ENCODE peak calls at places on chromosomes 3 and 15, in six cellular contexts. L is spleen; B is psoas muscle; Y is heart left ventricle; C is CD8-positive, alpha-beta T cell; Z is HCT116. D is an unnamed sample.

GRCh38 chr3:161559177-161559998 is 62.8 kb downstream of the OTOL1 start:
- DNase-seq in L (no peak), B (no peak), Y (no peak), C (no peak), Z (peak; percentile 39), D (peak; percentile 3)

GRCh38 chr3:179695672-179696313 is 43.0 kb downstream of the USP13 start:
- DNase-seq in L (no peak), B (no peak), Y (no peak), C (no peak), Z (no peak), D (no peak)

GRCh38 chr3:135915206-135915605 is 50.3 kb upstream of the PPP2R3A start:
- DNase-seq in L (no peak), B (no peak), Y (no peak), C (no peak), Z (no peak), D (no peak)

GRCh38 chr3:88057650-88058321 is 1.0 kb downstream of the CGGBP1 start:
- DNase-seq in L (no peak), B (no peak), Y (no peak), C (no peak), Z (no peak), D (no peak)

GRCh38 chr3:183253364-183253960 is 409 bp downstream of the B3GNT5 start:
- DNase-seq in L (peak; percentile 93), B (peak; percentile 88), Y (peak; percentile 81), C (peak; percentile 25), Z (no peak), D (peak; percentile 82)

GRCh38 chr3:160065282-160065681 is 76.6 kb downstream of the IL12A start:
- DNase-seq in L (no peak), B (no peak), Y (no peak), C (no peak), Z (no peak), D (no peak)

GRCh38 chr15:57384816-57385215 is 8.5 kb downstream of the CGNL1 start:
- DNase-seq in L (no peak), B (no peak), Y (no peak), C (no peak), Z (no peak), D (no peak)

GRCh38 chr3:120497318-120497717 is 46.5 kb upstream of the FSTL1 start:
- DNase-seq in L (no peak), B (no peak), Y (no peak), C (no peak), Z (no peak), D (no peak)

GRCh38 chr15:28960979-28961378 is 75.2 kb downstream of the APBA2 start:
- DNase-seq in L (peak; percentile 3), B (no peak), Y (no peak), C (no peak), Z (peak; percentile 81), D (no peak)

GRCh38 chr15:96122077-96123027 is 208.1 kb upstream of the NR2F2 start:
- DNase-seq in L (no peak), B (no peak), Y (no peak), C (no peak), Z (peak; percentile 41), D (no peak)

GRCh38 chr3:61719278-61719977 is 158.1 kb downstream of the PTPRG start:
- DNase-seq in L (no peak), B (no peak), Y (peak; percentile 26), C (no peak), Z (no peak), D (no peak)

GRCh38 chr3:71601811-71602210 is 18.3 kb upstream of the FOXP1 start:
- DNase-seq in L (no peak), B (no peak), Y (no peak), C (no peak), Z (no peak), D (no peak)

GRCh38 chr15:72315706-72316370 is 4.1 kb downstream of the CELF6 start:
- DNase-seq in L (no peak), B (no peak), Y (no peak), C (no peak), Z (no peak), D (no peak)

GRCh38 chr3:49133226-49133951 is 539 bp upstream of the LAMB2 start:
- DNase-seq in L (no peak), B (peak; percentile 89), Y (peak; percentile 92), C (no peak), Z (peak; percentile 74), D (peak; percentile 89)

GRCh38 chr15:62105266-62105665 is 38.5 kb downstream of the C2CD4A start:
- DNase-seq in L (no peak), B (no peak), Y (no peak), C (no peak), Z (no peak), D (no peak)

GRCh38 chr3:13461169-13462124 is 18.7 kb upstream of the HDAC11 start:
- DNase-seq in L (peak; percentile 90), B (peak; percentile 66), Y (peak; percentile 37), C (peak; percentile 80), Z (peak; percentile 66), D (peak; percentile 78)

GRCh38 chr15:37773111-37773860 is 161.2 kb upstream of the TMCO5A start:
- DNase-seq in L (no peak), B (no peak), Y (no peak), C (no peak), Z (no peak), D (no peak)

GRCh38 chr3:171976526-171976925 is 62.9 kb upstream of the FNDC3B start:
- DNase-seq in L (no peak), B (no peak), Y (no peak), C (no peak), Z (no peak), D (no peak)

GRCh38 chr3:161409069-161409468 is 37.8 kb upstream of the SPTSSB start:
- DNase-seq in L (no peak), B (no peak), Y (peak; percentile 25), C (peak; percentile 44), Z (peak; percentile 49), D (no peak)

GRCh38 chr15:61479601-61480000 is 250.5 kb upstream of the RORA start:
- DNase-seq in L (no peak), B (no peak), Y (no peak), C (no peak), Z (no peak), D (no peak)

GRCh38 chr3:111764645-111765091 is 94.4 kb upstream of the PHLDB2 start:
- DNase-seq in L (no peak), B (no peak), Y (no peak), C (no peak), Z (peak; percentile 52), D (no peak)

GRCh38 chr15:57509965-57510364 is 81.7 kb upstream of the MYZAP start:
- DNase-seq in L (no peak), B (no peak), Y (no peak), C (no peak), Z (no peak), D (no peak)

GRCh38 chr15:39579487-39580116 is 1.3 kb upstream of the THBS1 start:
- DNase-seq in L (no peak), B (peak; percentile 70), Y (peak; percentile 83), C (no peak), Z (peak; percentile 67), D (peak; percentile 70)

GRCh38 chr15:31202953-31203352 is 101.4 kb upstream of the TRPM1 start:
- DNase-seq in L (no peak), B (no peak), Y (no peak), C (peak; percentile 18), Z (no peak), D (no peak)

DNA sequence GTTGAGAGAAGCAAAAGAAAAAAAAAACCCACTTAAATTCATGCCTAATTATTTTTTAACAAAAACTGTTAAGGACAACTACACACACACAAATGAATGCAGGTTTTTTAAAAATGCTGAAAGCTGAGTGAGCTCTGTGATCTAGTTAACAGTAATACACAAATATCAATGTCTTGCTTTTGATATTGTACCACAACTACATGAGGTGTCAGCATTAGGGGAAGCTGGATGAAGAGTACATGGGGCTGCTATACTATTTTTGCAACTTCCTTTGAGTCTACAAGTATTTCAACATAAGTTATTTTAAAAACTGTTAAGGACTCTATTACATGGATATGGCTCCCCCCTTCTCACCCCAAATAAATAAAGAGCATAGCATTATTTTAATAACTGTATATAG is 44.7 kb downstream of the SUCLG2 start:
- DNase-seq in L (no peak), B (no peak), Y (no peak), C (no peak), Z (no peak), D (no peak)
- H3K36me3 ChIP-seq in L (peaks cover 21% of the 10 kb centered on the region), B (peaks cover 2% of the 10 kb centered on the region), Y (peaks cover 51% of the 10 kb centered on the region), C (peaks cover 25% of the 10 kb centered on the region), Z (peaks cover 3% of the 10 kb centered on the region), D (no peaks in the 10 kb centered on the region)

GRCh38 chr3:60431599-60431958 is 819.7 kb downstream of the FHIT start:
- DNase-seq in L (no peak), B (no peak), Y (peak; percentile 16), C (no peak), Z (no peak), D (no peak)
- TF ChIP-seq CTCF in L (no peak), B (no peak), Y (no peak), C (no peak), Z (no peak), D (no peak)

GRCh38 chr3:45954306-45954705 is 11.0 kb downstream of the CXCR6 start:
- DNase-seq in L (no peak), B (no peak), Y (no peak), C (no peak), Z (no peak), D (no peak)

GRCh38 chr3:45953536-45953935 is 10.3 kb downstream of the CXCR6 start:
- DNase-seq in L (no peak), B (no peak), Y (no peak), C (no peak), Z (no peak), D (no peak)

GRCh38 chr3:45955017-45955647 is 11.9 kb downstream of the CXCR6 start:
- DNase-seq in L (no peak), B (no peak), Y (no peak), C (no peak), Z (no peak), D (no peak)

GRCh38 chr3:45957606-45958005 is 14.3 kb downstream of the CXCR6 start:
- DNase-seq in L (no peak), B (no peak), Y (no peak), C (no peak), Z (no peak), D (no peak)

GRCh38 chr3:45955706-45956105 is 12.4 kb downstream of the CXCR6 start:
- DNase-seq in L (no peak), B (no peak), Y (no peak), C (no peak), Z (no peak), D (no peak)
- H3K36me3 ChIP-seq in L (peaks cover 96% of the 10 kb centered on the region), B (peaks cover 11% of the 10 kb centered on the region), Y (peaks cover 99% of the 10 kb centered on the region), C (peaks cover 62% of the 10 kb centered on the region), Z (peaks cover 41% of the 10 kb centered on the region), D (peaks cover 12% of the 10 kb centered on the region)

DNA sequence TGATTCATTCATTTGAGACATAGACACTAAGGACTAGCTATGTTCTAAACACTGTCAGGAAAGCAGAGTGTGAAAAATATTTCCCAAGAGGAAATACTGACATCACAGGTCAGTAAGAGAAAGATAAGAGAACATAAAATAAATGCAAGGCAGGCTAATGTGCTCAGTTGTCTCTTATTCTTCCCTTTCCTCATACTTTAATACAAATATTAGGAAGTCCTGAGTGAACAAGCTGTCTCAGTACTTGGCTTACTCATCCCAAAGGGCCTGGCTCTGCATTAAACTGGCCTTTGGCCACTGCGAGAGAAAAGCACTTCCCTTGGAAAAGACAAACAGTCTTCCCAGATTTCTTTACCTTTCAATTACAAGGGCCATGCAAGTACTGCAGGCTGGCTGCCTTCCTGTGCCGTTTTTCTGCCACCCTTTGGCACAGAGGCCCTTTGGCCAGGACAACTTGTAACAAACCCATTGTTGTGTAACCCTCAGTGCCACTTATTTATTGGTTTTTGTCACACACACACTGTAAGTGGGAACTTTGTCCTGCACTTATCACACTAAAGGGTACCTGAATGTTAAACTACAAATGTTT is 31.7 kb downstream of the EDC3 start:
- DNase-seq in L (no peak), B (peak; percentile 61), Y (no peak), C (no peak), Z (no peak), D (peak; percentile 70)
- TF ChIP-seq CTCF in L (no peak), B (no peak), Y (no peak), C (no peak), Z (no peak), D (no peak)

GRCh38 chr3:39413691-39414420 is 7.3 kb downstream of the RPSA start:
- DNase-seq in L (no peak), B (no peak), Y (no peak), C (no peak), Z (no peak), D (no peak)
- H3K36me3 ChIP-seq in L (peaks cover 56% of the 10 kb centered on the region), B (peaks cover 17% of the 10 kb centered on the region), Y (peaks cover 57% of the 10 kb centered on the region), C (peaks cover 46% of the 10 kb centered on the region), Z (peaks cover 33% of the 10 kb centered on the region), D (peaks cover 5% of the 10 kb centered on the region)